ENCODE peak calls at places on chromosomes 6 and 20, in five cellular contexts. E is left kidney, V is astrocyte of the spinal cord, K is adipocyte, U is PC-9. F is an unnamed sample.

GRCh38 chr6:35719830-35720733 is 16.8 kb upstream of the ARMC12 start:
- DNase-seq in E (peak; percentile 89), V (peak; percentile 68), K (peak; percentile 47), U (no peak), F (peak; percentile 40)

GRCh38 chr6:71510057-71510713 is 221.6 kb downstream of the OGFRL1 start:
- DNase-seq in E (peak; percentile 80), V (peak; percentile 85), K (peak; percentile 89), U (peak; percentile 67), F (peak; percentile 68)

GRCh38 chr6:129186988-129187387 is 304.1 kb downstream of the LAMA2 start:
- DNase-seq in E (no peak), V (peak; percentile 80), K (peak; percentile 70), U (peak; percentile 6), F (no peak)

GRCh38 chr20:25273541-25274358 is 25.9 kb downstream of the PYGB start:
- DNase-seq in E (no peak), V (no peak), K (no peak), U (no peak), F (peak; percentile 0)

GRCh38 chr6:167474171-167474570 is 149.3 kb downstream of the TTLL2 start:
- DNase-seq in E (no peak), V (no peak), K (no peak), U (no peak), F (no peak)

GRCh38 chr6:14841901-14842421 is 403.9 kb upstream of the JARID2 start:
- DNase-seq in E (no peak), V (peak; percentile 86), K (peak; percentile 97), U (no peak), F (no peak)

GRCh38 chr6:6696867-6697531 is 108.5 kb downstream of the LY86 start:
- DNase-seq in E (peak; percentile 93), V (peak; percentile 72), K (peak; percentile 24), U (peak; percentile 57), F (peak; percentile 78)

GRCh38 chr6:51913265-51913664 is 174.1 kb downstream of the PKHD1 start:
- DNase-seq in E (no peak), V (no peak), K (no peak), U (no peak), F (no peak)

GRCh38 chr6:75065524-75065923 is 140.3 kb downstream of the COL12A1 start:
- DNase-seq in E (peak; percentile 29), V (peak; percentile 93), K (no peak), U (no peak), F (peak; percentile 15)

GRCh38 chr20:199996-200395 is 10.5 kb upstream of the DEFB128 start:
- DNase-seq in E (no peak), V (no peak), K (no peak), U (no peak), F (no peak)

GRCh38 chr20:21096321-21097043 is 9.7 kb downstream of the LINC00237 start:
- DNase-seq in E (peak; percentile 61), V (no peak), K (peak; percentile 15), U (peak; percentile 5), F (no peak)

GRCh38 chr20:42204261-42204660 is 586.1 kb upstream of the CHD6 start:
- DNase-seq in E (peak; percentile 67), V (no peak), K (no peak), U (no peak), F (no peak)

GRCh38 chr6:80547827-80548226 is 441.4 kb downstream of the BCKDHB start:
- DNase-seq in E (no peak), V (peak; percentile 93), K (peak; percentile 86), U (no peak), F (no peak)

GRCh38 chr6:33592595-33593413 is 12.7 kb upstream of the BAK1 start:
- DNase-seq in E (peak; percentile 85), V (no peak), K (no peak), U (peak; percentile 62), F (peak; percentile 97)

GRCh38 chr6:145904878-145905277 is 59.3 kb downstream of the SHPRH start:
- DNase-seq in E (no peak), V (no peak), K (no peak), U (no peak), F (no peak)

GRCh38 chr20:15310361-15310760 is 972.9 kb upstream of the FLRT3 start:
- DNase-seq in E (no peak), V (no peak), K (peak; percentile 73), U (no peak), F (no peak)

GRCh38 chr6:158803733-158804143 is 15.4 kb downstream of the EZR start:
- DNase-seq in E (peak; percentile 44), V (peak; percentile 49), K (no peak), U (peak; percentile 46), F (no peak)

F was measured in thyroid gland.